ENCODE peak calls at places on chromosomes 16 and 17, in five cellular contexts. A, O, J, C and R are unnamed samples.

GRCh38 chr17:58788199-58788598 is 32.5 kb downstream of the PPM1E start:
- DNase-seq in A (no peak), O (no peak), J (no peak), C (no peak), R (no peak)

GRCh38 chr16:85970712-85971220 is 71.8 kb downstream of the IRF8 start:
- DNase-seq in A (no peak), O (peak), J (no peak), C (no peak), R (no peak)

GRCh38 chr17:19386276-19386863 is 620 bp downstream of the MFAP4 start:
- DNase-seq in A (no peak), O (peak), J (no peak), C (no peak), R (no peak)

GRCh38 chr17:60087882-60088669 is 9.4 kb upstream of the HEATR6 start:
- DNase-seq in A (no peak), O (peak), J (peak), C (no peak), R (no peak)

GRCh38 chr17:58318065-58318481 is 10.5 kb downstream of the TSPOAP1 start:
- DNase-seq in A (no peak), O (no peak), J (no peak), C (no peak), R (no peak)

GRCh38 chr16:86241681-86242080 is 268.6 kb upstream of the FOXF1 start:
- DNase-seq in A (no peak), O (no peak), J (no peak), C (no peak), R (no peak)

GRCh38 chr17:64174686-64175456 is 44.9 kb upstream of the ERN1 start:
- DNase-seq in A (no peak), O (peak), J (no peak), C (no peak), R (no peak)

GRCh38 chr17:7304179-7304578 is 3.2 kb upstream of the EIF5A start:
- DNase-seq in A (no peak), O (no peak), J (no peak), C (no peak), R (no peak)